ENCODE peak calls at places on chromosomes 3 and 15, in seven cellular contexts. K is fibroblast of villous mesenchyme; J is fibroblast of mammary gland; M is iPS-NIHi11; W is neural crest cell; Q is small intestine; L is activated CD4-positive, alpha-beta T cell treated with anti-CD3 and anti-CD28 coated beads, Interleukin-2, amount 50 U/mL, for 1 hour. O is an unnamed sample.

GRCh38 chr3:127779747-127780146 is 42.6 kb downstream of the MGLL start:
- DNase-seq in K (no peak), J (no peak), M (no peak), W (no peak), Q (peak), L (no peak), O (peak)

GRCh38 chr15:58065445-58066041 is at the start of gene ALDH1A2:
- DNase-seq in K (no peak), J (no peak), M (peak), W (peak), Q (no peak), L (no peak), O (no peak)

GRCh38 chr15:71239592-71240364 is 124.5 kb downstream of the THSD4 start:
- DNase-seq in K (peak), J (peak), M (no peak), W (no peak), Q (peak), L (no peak), O (no peak)

GRCh38 chr3:195072916-195073564 is 197.9 kb downstream of the XXYLT1 start:
- DNase-seq in K (no peak), J (no peak), M (no peak), W (no peak), Q (no peak), L (no peak), O (no peak)

GRCh38 chr3:34207826-34208225 is 409.4 kb downstream of the PDCD6IP start:
- DNase-seq in K (no peak), J (no peak), M (no peak), W (no peak), Q (no peak), L (no peak), O (no peak)

GRCh38 chr3:143421556-143421955 is 302.0 kb downstream of the CHST2 start:
- DNase-seq in K (peak), J (no peak), M (no peak), W (no peak), Q (no peak), L (no peak), O (no peak)

GRCh38 chr3:124163689-124164088 is 171.8 kb upstream of the ROPN1 start:
- DNase-seq in K (no peak), J (no peak), M (no peak), W (no peak), Q (no peak), L (no peak), O (no peak)

GRCh38 chr3:37935290-37935668 is 55.3 kb upstream of the VILL start:
- DNase-seq in K (peak), J (peak), M (no peak), W (no peak), Q (peak), L (no peak), O (peak)

GRCh38 chr3:51538115-51538458 is 432 bp upstream of the RAD54L2 start:
- DNase-seq in K (peak), J (peak), M (peak), W (peak), Q (peak), L (no peak), O (no peak)

GRCh38 chr3:183254816-183255730 is 2.0 kb downstream of the B3GNT5 start:
- DNase-seq in K (peak), J (peak), M (no peak), W (no peak), Q (peak), L (no peak), O (peak)

GRCh38 chr3:177419904-177420601 is 222.8 kb upstream of the TBL1XR1 start:
- DNase-seq in K (no peak), J (no peak), M (no peak), W (no peak), Q (no peak), L (no peak), O (no peak)

GRCh38 chr3:125107861-125108567 is 52.2 kb upstream of the HEG1 start:
- DNase-seq in K (peak), J (peak), M (no peak), W (no peak), Q (no peak), L (no peak), O (peak)

GRCh38 chr15:72751751-72752455 is 31.7 kb downstream of the ADPGK start:
- DNase-seq in K (no peak), J (no peak), M (no peak), W (no peak), Q (no peak), L (no peak), O (no peak)